ENCODE peak calls at places on chromosomes 16 and 17, in five cellular contexts. E, P, Z, B and J are unnamed samples.

GRCh38 chr16:31474173-31474714 is 2.3 kb downstream of the TGFB1I1 start:
- DNase-seq in E (no peak), P (no peak), Z (no peak), B (no peak), J (no peak)

GRCh38 chr16:3467920-3468319 is 24.4 kb downstream of the NAA60 start:
- DNase-seq in E (no peak), P (no peak), Z (no peak), B (no peak), J (no peak)

GRCh38 chr17:7850970-7851437 is 3.9 kb upstream of the TMEM88 start:
- DNase-seq in E (no peak), P (no peak), Z (no peak), B (no peak), J (no peak)

GRCh38 chr17:1865252-1866037 is 35.6 kb downstream of the RPA1 start:
- DNase-seq in E (peak; percentile 56), P (no peak), Z (peak; percentile 50), B (no peak), J (peak; percentile 59)

GRCh38 chr17:44279586-44280344 is 11.8 kb upstream of the SLC4A1 start:
- DNase-seq in E (peak; percentile 78), P (no peak), Z (peak; percentile 34), B (no peak), J (peak; percentile 86)

GRCh38 chr17:78140169-78141051 is 5.8 kb upstream of the C17orf99 start:
- DNase-seq in E (peak; percentile 95), P (no peak), Z (peak; percentile 84), B (peak; percentile 81), J (peak; percentile 97)

GRCh38 chr16:21265104-21265825 is 12.8 kb downstream of the CRYM start:
- DNase-seq in E (no peak), P (no peak), Z (no peak), B (peak; percentile 32), J (no peak)

GRCh38 chr17:50428831-50429424 is 2.9 kb downstream of the ACSF2 start:
- DNase-seq in E (no peak), P (no peak), Z (no peak), B (no peak), J (no peak)

GRCh38 chr17:46010597-46011186 is 11.6 kb downstream of the STH start:
- DNase-seq in E (no peak), P (no peak), Z (no peak), B (no peak), J (no peak)